ENCODE peak calls at places on chromosomes 6 and 20, in seven cellular contexts. J, L, P, R, O, W and C are unnamed samples.

GRCh38 chr20:41643504-41643938 is 25.3 kb upstream of the CHD6 start:
- DNase-seq in O (peak), W (peak), P (peak), J (peak), L (no peak), R (no peak), C (no peak)

GRCh38 chr20:63641146-63641791 is 12.0 kb downstream of the STMN3 start:
- DNase-seq in P (peak), W (no peak), R (no peak), O (peak), J (no peak), L (no peak), C (no peak)

GRCh38 chr20:1920826-1921225 is 25.6 kb downstream of the SIRPA start:
- DNase-seq in R (no peak), L (no peak), J (no peak), P (no peak), O (no peak), W (no peak), C (no peak)

GRCh38 chr6:40376113-40376650 is 211.0 kb downstream of the LRFN2 start:
- DNase-seq in J (no peak), O (no peak), P (no peak), R (no peak), L (no peak), W (no peak), C (no peak)

GRCh38 chr6:62746968-62747367 is 460.9 kb upstream of the KHDRBS2 start:
- DNase-seq in L (no peak), P (no peak), R (no peak), W (no peak), J (no peak), O (no peak), C (no peak)

GRCh38 chr6:47292944-47293343 is 16.8 kb downstream of the TNFRSF21 start:
- DNase-seq in J (peak), R (no peak), P (peak), L (no peak), O (no peak), W (no peak), C (no peak)

GRCh38 chr6:163248051-163248450 is 166.5 kb upstream of the QKI start:
- DNase-seq in L (no peak), W (no peak), O (no peak), P (no peak), R (no peak), J (peak), C (no peak)

GRCh38 chr6:43913388-43914271 is 143.6 kb downstream of the VEGFA start:
- DNase-seq in R (no peak), P (peak), J (peak), L (no peak), O (peak), W (no peak), C (no peak)

GRCh38 chr6:157235600-157236039 is 87.7 kb downstream of the TMEM242 start:
- DNase-seq in P (peak), J (peak), W (peak), L (peak), O (no peak), R (no peak), C (peak)

GRCh38 chr6:30156262-30156599 is 4.8 kb downstream of the TRIM10 start:
- DNase-seq in R (no peak), J (peak), L (no peak), P (peak), W (peak), O (no peak), C (no peak)

GRCh38 chr20:38162878-38163875 is 1.9 kb downstream of the TGM2 start:
- DNase-seq in J (no peak), R (no peak), P (no peak), L (no peak), W (no peak), O (no peak), C (no peak)

GRCh38 chr20:18250237-18250636 is 38.1 kb upstream of the ZNF133 start:
- DNase-seq in W (no peak), P (no peak), O (no peak), L (no peak), J (no peak), R (no peak), C (no peak)

GRCh38 chr6:166109608-166110007 is 58.0 kb downstream of the TBXT start:
- DNase-seq in L (no peak), J (no peak), P (no peak), O (no peak), W (no peak), R (no peak), C (no peak)

GRCh38 chr6:1396952-1397868 is 7.8 kb downstream of the FOXF2 start:
- DNase-seq in L (peak), W (peak), O (peak), P (peak), J (peak), R (peak), C (peak)

GRCh38 chr6:151689499-151690201 is 117.8 kb upstream of the ESR1 start:
- DNase-seq in J (no peak), W (no peak), L (no peak), R (no peak), O (no peak), P (no peak), C (no peak)

GRCh38 chr20:973785-974194 is 28.3 kb downstream of the RSPO4 start:
- DNase-seq in L (peak), J (peak), R (peak), O (no peak), P (peak), W (peak), C (peak)

GRCh38 chr6:117280922-117281321 is 15.6 kb downstream of the VGLL2 start:
- DNase-seq in W (no peak), O (no peak), J (no peak), R (no peak), P (no peak), L (no peak), C (no peak)

GRCh38 chr6:48471326-48471725 is 360.3 kb upstream of the PTCHD4 start:
- DNase-seq in O (no peak), P (no peak), R (no peak), W (no peak), L (no peak), J (no peak), C (no peak)

GRCh38 chr20:24999568-24999967 is 7.0 kb upstream of the APMAP start:
- DNase-seq in W (no peak), O (no peak), J (no peak), R (no peak), L (no peak), P (no peak), C (no peak)

GRCh38 chr20:25000268-25000801 is 7.8 kb upstream of the APMAP start:
- DNase-seq in J (peak), O (peak), L (no peak), W (peak), P (peak), R (no peak), C (no peak)

GRCh38 chr20:24998631-24999445 is 6.3 kb upstream of the APMAP start:
- DNase-seq in R (no peak), W (no peak), O (no peak), J (no peak), P (no peak), L (no peak), C (no peak)

GRCh38 chr20:24996449-24997195 is 4.1 kb upstream of the APMAP start:
- DNase-seq in R (no peak), L (no peak), J (no peak), O (no peak), W (no peak), P (no peak), C (no peak)

DNA sequence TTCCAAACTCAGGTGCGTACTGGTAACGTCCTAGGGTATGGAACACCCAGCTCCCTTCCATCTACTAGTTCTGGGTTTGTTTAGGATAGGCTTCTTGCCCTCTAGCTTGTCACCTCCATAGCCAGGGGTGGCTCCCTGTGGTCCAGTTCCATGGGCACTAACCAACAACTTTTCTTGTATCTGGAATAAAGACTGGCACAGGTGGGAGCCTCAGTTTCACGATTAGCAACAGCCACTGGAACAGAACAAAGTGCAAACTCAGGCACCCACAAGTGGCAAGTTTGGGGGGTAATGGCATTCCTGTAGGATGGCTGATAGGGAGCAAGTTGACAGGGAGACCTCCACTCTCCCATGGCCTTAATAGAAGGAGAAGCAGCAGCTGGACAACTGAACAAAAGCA is 5.6 kb upstream of the APMAP start:
- DNase-seq in W (no peak), R (no peak), L (no peak), P (no peak), J (no peak), O (no peak), C (no peak)
- TF ChIP-seq CTCF in W (no peak), R (no peak), L (no peak), P (no peak), J (no peak), O (no peak), C (no peak)

DNA sequence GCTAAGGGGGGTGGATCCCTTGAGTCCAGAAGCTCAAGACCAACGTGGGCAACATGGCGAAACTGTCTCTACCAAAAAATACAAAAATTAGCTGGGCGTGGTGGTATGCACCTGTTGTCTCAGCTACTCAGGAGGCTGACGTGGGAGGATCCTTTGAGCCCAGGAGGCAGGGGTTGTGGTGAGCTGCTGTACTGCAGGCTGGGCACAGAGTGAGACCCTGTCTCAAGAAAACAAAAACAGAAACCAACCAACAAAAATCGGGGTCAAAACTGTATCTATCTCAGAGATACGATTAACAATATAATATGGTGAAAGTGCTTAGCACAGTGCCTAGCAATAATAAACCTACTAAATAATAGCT is 20.7 kb upstream of the BCAS1 start:
- DNase-seq in O (no peak), P (no peak), L (no peak), W (no peak), J (no peak), R (no peak), C (no peak)
- TF ChIP-seq CTCF in O (no peak), P (no peak), L (no peak), W (no peak), J (no peak), R (no peak), C (no peak)

DNA sequence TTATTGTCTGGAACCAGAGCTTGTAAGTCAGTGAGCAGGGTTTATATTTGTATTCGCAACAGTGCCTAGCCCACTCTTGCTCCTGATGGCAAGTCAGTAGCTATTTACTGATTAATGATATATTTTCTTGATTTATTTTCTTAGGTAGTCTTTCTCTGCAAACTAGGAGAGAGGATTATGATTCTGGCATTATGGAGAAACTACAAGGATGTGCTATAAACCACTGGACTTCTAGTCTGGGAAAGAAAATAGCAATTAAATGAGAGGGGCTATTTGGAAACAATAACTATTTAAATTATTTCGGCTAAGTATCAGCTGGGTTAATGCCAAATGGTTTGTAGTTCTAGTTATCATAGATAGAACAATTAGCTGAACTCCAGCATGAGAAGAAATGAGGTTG is 305.0 kb upstream of the TCF21 start:
- DNase-seq in P (no peak), J (no peak), R (no peak), O (no peak), W (no peak), L (no peak), C (no peak)
- TF ChIP-seq CTCF in P (no peak), J (no peak), R (no peak), O (no peak), W (no peak), L (no peak), C (no peak)

GRCh38 chr20:57848282-57848681 is 138.5 kb upstream of the PMEPA1 start:
- DNase-seq in P (no peak), W (no peak), J (no peak), L (no peak), R (no peak), O (no peak), C (no peak)

GRCh38 chr20:57847104-57847503 is 137.3 kb upstream of the PMEPA1 start:
- DNase-seq in W (no peak), J (no peak), P (no peak), R (no peak), L (no peak), O (no peak), C (no peak)

GRCh38 chr20:57851025-57851682 is 141.3 kb upstream of the PMEPA1 start:
- DNase-seq in O (no peak), P (no peak), R (no peak), J (no peak), L (no peak), W (no peak), C (no peak)

GRCh38 chr20:57849868-57850215 is 140.0 kb upstream of the PMEPA1 start:
- DNase-seq in L (no peak), O (no peak), J (no peak), W (no peak), R (no peak), P (no peak), C (no peak)

DNA sequence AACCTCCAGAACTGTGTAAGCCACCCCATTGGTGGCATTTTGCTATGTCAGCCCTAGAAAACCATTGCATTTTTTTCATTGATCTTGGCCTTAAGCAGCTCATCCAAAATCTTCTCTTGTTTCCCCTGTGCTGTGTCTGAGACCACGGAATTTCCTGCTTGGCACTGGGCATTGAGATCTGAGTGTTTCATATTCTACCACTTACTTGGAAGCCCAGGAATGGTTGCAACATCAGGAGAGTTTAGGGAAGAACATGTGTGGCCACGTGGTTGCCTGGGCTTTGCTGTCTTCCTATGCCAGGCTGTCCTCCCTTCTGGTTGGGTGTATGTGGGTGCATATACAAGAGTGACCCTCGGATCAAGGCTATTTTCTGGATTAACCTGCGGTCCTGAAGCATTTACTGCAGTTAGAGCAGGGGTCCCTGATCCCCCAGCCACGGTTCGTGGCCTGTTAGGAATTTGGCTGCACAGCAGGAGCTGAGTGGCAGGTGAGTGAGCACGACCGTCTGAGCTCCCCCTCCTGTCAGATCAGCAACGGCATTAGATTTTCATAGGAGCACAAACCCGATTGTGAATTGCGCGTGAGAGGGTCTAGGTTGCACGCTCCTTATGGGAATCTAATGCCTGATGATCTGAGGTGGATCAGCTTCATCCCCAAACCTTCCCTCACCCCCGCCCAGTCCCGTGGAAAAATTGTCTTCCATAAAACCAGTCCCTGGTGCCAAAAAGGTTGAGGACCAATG is 139.5 kb upstream of the PMEPA1 start:
- DNase-seq in J (no peak), L (no peak), W (no peak), O (no peak), P (no peak), R (no peak), C (no peak)
- TF ChIP-seq CTCF in J (no peak), L (no peak), W (no peak), O (no peak), P (no peak), R (no peak), C (no peak)

GRCh38 chr6:147651249-147652063 is 143.0 kb downstream of the SAMD5 start:
- DNase-seq in P (peak), W (no peak), R (no peak), L (no peak), J (peak), O (no peak), C (no peak)
- TF ChIP-seq CTCF in P (peak), W (no peak), R (no peak), L (no peak), J (no peak), O (no peak), C (no peak)